ENCODE peak calls at places on chromosome 1, in nine cellular contexts. Z, P, K, Y, G, D, V, R and O are unnamed samples.

GRCh38 chr1:55951291-55951690 is 628.1 kb downstream of the PLPP3 start:
- DNase-seq in Z (no peak), P (no peak), K (no peak), Y (no peak), G (no peak), D (no peak), V (no peak), R (no peak), O (no peak)

GRCh38 chr1:208203127-208203847 is 40.9 kb downstream of the PLXNA2 start:
- DNase-seq in Z (no peak), P (peak; percentile 65), K (no peak), Y (peak; percentile 88), G (no peak), D (no peak), V (peak; percentile 86), R (no peak), O (no peak)

GRCh38 chr1:145706282-145706681 is 886 bp downstream of the PDZK1 start:
- DNase-seq in Z (no peak), P (no peak), K (no peak), Y (no peak), G (no peak), D (no peak), V (no peak), R (no peak), O (no peak)

GRCh38 chr1:193540511-193540910 is 354.1 kb upstream of the B3GALT2 start:
- DNase-seq in Z (no peak), P (no peak), K (no peak), Y (no peak), G (no peak), D (no peak), V (no peak), R (no peak), O (no peak)

GRCh38 chr1:93516164-93516563 is 68.2 kb downstream of the FNBP1L start:
- DNase-seq in Z (no peak), P (no peak), K (no peak), Y (no peak), G (no peak), D (no peak), V (no peak), R (no peak), O (no peak)

GRCh38 chr1:11749203-11749689 is 12.7 kb upstream of the C1orf167 start:
- DNase-seq in Z (no peak), P (no peak), K (no peak), Y (no peak), G (no peak), D (peak; percentile 59), V (no peak), R (no peak), O (no peak)

GRCh38 chr1:153608089-153608672 is 4.8 kb downstream of the S100A16 start:
- DNase-seq in Z (no peak), P (no peak), K (no peak), Y (no peak), G (no peak), D (no peak), V (peak; percentile 71), R (no peak), O (no peak)

GRCh38 chr1:169236880-169237279 is 130.4 kb downstream of the ATP1B1 start:
- DNase-seq in Z (no peak), P (no peak), K (no peak), Y (no peak), G (no peak), D (no peak), V (no peak), R (no peak), O (no peak)

GRCh38 chr1:117690230-117690629 is 84.4 kb downstream of the TENT5C start:
- DNase-seq in Z (no peak), P (no peak), K (no peak), Y (no peak), G (no peak), D (no peak), V (no peak), R (no peak), O (no peak)

GRCh38 chr1:21755067-21755466 is 27.9 kb downstream of the USP48 start:
- DNase-seq in Z (no peak), P (no peak), K (no peak), Y (no peak), G (no peak), D (no peak), V (no peak), R (no peak), O (no peak)

GRCh38 chr1:25758466-25759070 is 41.4 kb upstream of the SELENON start:
- DNase-seq in Z (no peak), P (no peak), K (no peak), Y (no peak), G (no peak), D (no peak), V (no peak), R (no peak), O (no peak)

GRCh38 chr1:44015206-44015605 is 16.1 kb downstream of the SLC6A9 start:
- DNase-seq in Z (peak; percentile 82), P (no peak), K (no peak), Y (no peak), G (peak; percentile 38), D (no peak), V (peak; percentile 76), R (no peak), O (no peak)

GRCh38 chr1:173113015-173113741 is 62.4 kb upstream of the TNFSF18 start:
- DNase-seq in Z (no peak), P (no peak), K (no peak), Y (peak; percentile 38), G (no peak), D (no peak), V (no peak), R (no peak), O (no peak)

GRCh38 chr1:38392866-38393265 is 346.3 kb upstream of the POU3F1 start:
- DNase-seq in Z (no peak), P (no peak), K (no peak), Y (no peak), G (no peak), D (no peak), V (no peak), R (no peak), O (no peak)

DNA sequence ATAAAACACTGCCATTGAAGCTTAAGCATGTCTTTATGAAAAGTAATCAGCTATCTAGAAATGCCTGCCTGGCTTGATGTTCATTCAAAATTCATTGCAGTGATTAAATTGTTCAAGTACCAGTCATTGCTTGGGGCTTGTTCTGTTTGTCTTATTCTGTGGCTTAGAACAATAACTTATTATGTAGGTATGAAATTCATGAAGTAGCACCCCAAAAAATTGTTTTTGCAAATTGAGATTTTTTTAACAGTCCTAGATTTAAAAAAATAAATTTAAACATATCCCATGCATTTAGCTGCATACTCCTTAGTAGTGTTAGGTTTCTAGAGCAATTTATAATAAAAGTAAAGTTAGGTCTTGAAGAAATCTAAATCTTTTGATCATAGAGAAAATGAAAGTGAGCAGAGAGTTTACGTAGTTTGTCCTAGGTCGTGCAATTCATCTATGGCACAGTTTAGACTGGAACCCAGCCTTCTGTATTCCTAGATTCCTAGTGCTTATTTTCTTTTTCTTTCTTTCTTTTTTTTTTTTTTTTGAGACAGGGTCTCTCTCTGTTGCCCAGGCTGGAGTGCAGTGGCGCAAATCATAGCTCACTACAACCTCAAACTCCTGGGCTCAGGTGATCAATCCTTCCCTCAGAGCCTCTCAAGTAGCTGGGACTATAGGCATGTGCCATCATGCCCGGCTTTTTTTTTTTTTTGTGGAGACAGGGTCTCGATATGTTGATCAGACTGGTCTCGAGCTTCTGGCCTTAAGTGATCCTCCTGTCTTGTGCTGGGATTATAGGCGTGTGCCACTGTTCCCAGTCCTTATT is 9.3 kb downstream of the MIER1 start:
- DNase-seq in Z (no peak), P (no peak), K (no peak), Y (no peak), G (no peak), D (no peak), V (no peak), R (no peak), O (no peak)
- H3K4me3 ChIP-seq in Z (peak overlapping the region; percentile 7), P (peak overlapping the region; percentile 38), K (peak overlapping the region; percentile 32), Y (no peak overlapping the region), G (peak overlapping the region; percentile 47), D (no peak overlapping the region), V (no peak overlapping the region), R (peak overlapping the region; percentile 38), O (peak overlapping the region; percentile 8)

GRCh38 chr1:220700591-220701179 is 10.5 kb downstream of the C1orf115 start:
- DNase-seq in Z (no peak), P (no peak), K (no peak), Y (peak; percentile 9), G (no peak), D (no peak), V (no peak), R (no peak), O (no peak)
- H3K4me3 ChIP-seq in Z (no peak overlapping the region), P (no peak overlapping the region), K (no peak overlapping the region), Y (no peak overlapping the region), G (no peak overlapping the region), D (no peak overlapping the region), V (no peak overlapping the region), R (no peak overlapping the region), O (no peak overlapping the region)

DNA sequence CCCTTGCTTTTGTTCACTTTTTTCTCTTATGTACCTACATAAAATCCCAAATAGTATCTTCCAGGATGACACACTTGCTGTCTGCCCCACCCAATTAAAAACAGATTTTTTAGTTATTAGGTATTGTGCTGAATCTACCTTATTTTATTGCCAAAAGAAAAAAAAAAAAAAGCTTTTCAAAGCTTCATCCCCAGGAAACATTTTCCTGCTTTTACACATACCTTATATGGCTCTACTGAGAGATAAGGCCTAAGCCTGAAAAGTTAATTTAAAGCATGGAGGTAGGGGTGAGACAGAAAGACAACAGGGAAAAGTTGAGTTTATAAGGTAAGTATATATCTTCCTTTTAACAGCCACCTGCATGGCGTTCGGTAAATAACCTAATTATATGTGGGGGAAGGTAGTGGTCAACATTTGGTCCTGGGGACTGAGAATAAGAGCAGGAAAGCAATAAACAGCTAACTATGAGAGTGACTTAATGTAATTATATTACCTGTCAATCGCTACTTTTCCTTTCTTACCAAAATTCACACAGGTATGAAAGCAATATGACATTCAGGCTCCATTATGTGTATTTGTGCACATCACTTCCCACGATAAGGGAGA is 54.6 kb upstream of the BOLA1 start:
- DNase-seq in Z (no peak), P (no peak), K (no peak), Y (no peak), G (no peak), D (no peak), V (no peak), R (no peak), O (no peak)
- H3K4me3 ChIP-seq in Z (no peak overlapping the region), P (peak overlapping the region; percentile 59), K (peak overlapping the region; percentile 6), Y (no peak overlapping the region), G (no peak overlapping the region), D (peak overlapping the region; percentile 73), V (no peak overlapping the region), R (peak overlapping the region; percentile 94), O (no peak overlapping the region)

GRCh38 chr1:151401860-151402259 is 2.5 kb downstream of the PSMB4 start:
- DNase-seq in Z (no peak), P (no peak), K (no peak), Y (no peak), G (no peak), D (no peak), V (no peak), R (no peak), O (no peak)

GRCh38 chr1:151402764-151403163 is 3.4 kb downstream of the PSMB4 start:
- DNase-seq in Z (no peak), P (no peak), K (no peak), Y (no peak), G (no peak), D (no peak), V (no peak), R (no peak), O (no peak)

GRCh38 chr1:151399890-151400235 is 490 bp downstream of the PSMB4 start:
- DNase-seq in Z (no peak), P (no peak), K (no peak), Y (peak; percentile 33), G (no peak), D (no peak), V (no peak), R (no peak), O (no peak)

GRCh38 chr1:151403612-151404011 is 4.2 kb downstream of the PSMB4 start:
- DNase-seq in Z (no peak), P (no peak), K (no peak), Y (no peak), G (no peak), D (no peak), V (no peak), R (no peak), O (no peak)

GRCh38 chr1:151401125-151401788 is 1.9 kb downstream of the PSMB4 start:
- DNase-seq in Z (no peak), P (no peak), K (no peak), Y (no peak), G (no peak), D (no peak), V (no peak), R (no peak), O (no peak)
- H3K4me3 ChIP-seq in Z (no peak overlapping the region), P (no peak overlapping the region), K (no peak overlapping the region), Y (no peak overlapping the region), G (no peak overlapping the region), D (peak overlapping the region; percentile 84), V (no peak overlapping the region), R (no peak overlapping the region), O (no peak overlapping the region)